ENCODE peak calls at places on chromosomes 5 and 9, in seven cellular contexts. I is heart right ventricle; P is H1; M is prostate gland; C is endodermal cell; Z is CD8-positive, alpha-beta memory T cell; Y is body of pancreas. X is an unnamed sample.

GRCh38 chr5:52925001-52925400 is 64.2 kb upstream of the ITGA2 start:
- DNase-seq in I (no peak), P (no peak), M (no peak), C (no peak), Z (no peak), Y (no peak), X (no peak)

GRCh38 chr9:22158983-22159382 is 149.9 kb upstream of the CDKN2B start:
- DNase-seq in I (no peak), P (no peak), M (no peak), C (no peak), Z (no peak), Y (no peak), X (peak; percentile 28)

GRCh38 chr5:75021229-75021628 is 31.1 kb downstream of the GCNT4 start:
- DNase-seq in I (no peak), P (no peak), M (no peak), C (no peak), Z (no peak), Y (peak; percentile 58), X (no peak)

GRCh38 chr5:139926797-139927503 is 116.1 kb downstream of the NRG2 start:
- DNase-seq in I (no peak), P (peak; percentile 28), M (no peak), C (no peak), Z (no peak), Y (no peak), X (no peak)

GRCh38 chr5:9358961-9359686 is 186.8 kb downstream of the SEMA5A start:
- DNase-seq in I (no peak), P (no peak), M (no peak), C (no peak), Z (no peak), Y (no peak), X (no peak)

GRCh38 chr5:138960145-138960692 is 85.1 kb upstream of the LRRTM2 start:
- DNase-seq in I (no peak), P (no peak), M (no peak), C (no peak), Z (no peak), Y (peak; percentile 3), X (no peak)

GRCh38 chr9:129487658-129488483 is 133.0 kb downstream of the C9orf50 start:
- DNase-seq in I (peak; percentile 53), P (no peak), M (no peak), C (peak; percentile 79), Z (no peak), Y (peak; percentile 58), X (peak; percentile 59)

GRCh38 chr5:6592611-6593010 is 40.2 kb downstream of the NSUN2 start:
- DNase-seq in I (no peak), P (no peak), M (no peak), C (peak; percentile 12), Z (no peak), Y (no peak), X (no peak)

GRCh38 chr5:126499742-126500396 is 76.7 kb downstream of the GRAMD2B start:
- DNase-seq in I (no peak), P (peak; percentile 48), M (no peak), C (peak; percentile 56), Z (peak; percentile 49), Y (no peak), X (no peak)

GRCh38 chr9:17191095-17191494 is 56.3 kb downstream of the CNTLN start:
- DNase-seq in I (no peak), P (no peak), M (no peak), C (no peak), Z (no peak), Y (no peak), X (no peak)

GRCh38 chr5:102792705-102793104 is 37.6 kb downstream of the PAM start:
- DNase-seq in I (no peak), P (no peak), M (no peak), C (no peak), Z (no peak), Y (no peak), X (no peak)

GRCh38 chr9:110179734-110180133 is 28.2 kb downstream of the C9orf152 start:
- DNase-seq in I (no peak), P (no peak), M (no peak), C (no peak), Z (no peak), Y (no peak), X (no peak)

GRCh38 chr9:6714176-6714575 is 43.6 kb upstream of the KDM4C start:
- DNase-seq in I (no peak), P (no peak), M (no peak), C (no peak), Z (no peak), Y (no peak), X (no peak)

GRCh38 chr5:164013077-164013670 is 507.8 kb downstream of the MAT2B start:
- DNase-seq in I (no peak), P (peak; percentile 77), M (peak; percentile 64), C (peak; percentile 85), Z (no peak), Y (peak; percentile 66), X (no peak)

GRCh38 chr5:144325532-144325931 is 154.9 kb downstream of the KCTD16 start:
- DNase-seq in I (no peak), P (no peak), M (no peak), C (no peak), Z (no peak), Y (no peak), X (no peak)

GRCh38 chr9:83537331-83538171 is 650 bp downstream of the FRMD3 start:
- DNase-seq in I (peak; percentile 26), P (peak; percentile 69), M (no peak), C (peak; percentile 64), Z (no peak), Y (no peak), X (peak; percentile 26)

GRCh38 chr9:128304971-128305288 is 17.3 kb downstream of the TRUB2 start:
- DNase-seq in I (no peak), P (no peak), M (no peak), C (no peak), Z (no peak), Y (no peak), X (no peak)

GRCh38 chr9:128298535-128299482 is 22.7 kb downstream of the SWI5 start:
- DNase-seq in I (no peak), P (no peak), M (peak; percentile 40), C (no peak), Z (no peak), Y (no peak), X (no peak)

GRCh38 chr9:128309551-128309950 is 12.7 kb downstream of the TRUB2 start:
- DNase-seq in I (no peak), P (no peak), M (no peak), C (no peak), Z (no peak), Y (no peak), X (no peak)

DNA sequence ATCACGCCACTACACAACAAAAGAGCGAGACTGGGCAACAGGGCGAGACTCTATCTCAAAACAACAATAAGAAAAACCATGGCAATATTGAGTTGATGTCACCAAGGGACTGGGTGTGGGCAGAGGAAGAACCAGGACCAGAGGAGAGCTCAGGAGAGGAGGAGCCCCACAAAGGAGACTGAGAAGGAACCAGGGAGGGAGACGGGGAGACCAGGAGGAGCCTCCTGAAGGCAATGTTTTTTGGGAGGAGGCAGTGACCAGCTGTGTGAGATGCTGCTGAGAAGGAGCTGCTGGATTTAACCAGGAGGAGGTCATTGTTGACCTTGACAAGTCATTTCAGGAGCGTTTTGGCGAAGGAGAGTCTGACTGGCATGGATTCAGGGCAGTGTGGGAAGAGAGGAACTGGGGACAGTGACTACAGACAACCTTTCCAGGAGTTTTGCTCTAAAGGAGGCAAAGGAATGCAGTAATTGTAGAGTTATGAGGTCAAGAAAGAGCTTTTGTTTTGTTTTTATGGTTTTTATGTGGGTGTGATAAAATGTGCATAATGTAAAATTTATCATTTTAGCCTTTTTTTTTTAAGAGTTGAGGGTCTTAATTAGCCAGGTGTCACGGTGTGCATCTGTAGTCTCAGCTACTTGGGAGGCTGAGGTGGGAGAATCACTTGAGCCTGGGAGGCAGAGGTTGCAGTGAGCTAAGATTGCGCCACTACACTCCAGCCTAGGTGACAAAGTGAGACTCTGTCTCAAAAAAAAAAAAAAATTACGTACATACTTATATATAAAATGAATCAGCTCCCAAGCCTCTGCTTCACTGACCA is 17.9 kb downstream of the TRUB2 start:
- DNase-seq in I (no peak), P (no peak), M (no peak), C (no peak), Z (no peak), Y (no peak), X (no peak)
- H3K27ac ChIP-seq in I (no peak overlapping the region), P (no peak overlapping the region), M (no peak overlapping the region), C (no peak overlapping the region), Z (no peak overlapping the region), Y (no peak overlapping the region), X (no peak overlapping the region)

GRCh38 chr5:93193756-93194155 is 387.3 kb downstream of the NR2F1-AS1 start:
- DNase-seq in I (no peak), P (no peak), M (no peak), C (no peak), Z (no peak), Y (no peak), X (no peak)

GRCh38 chr5:93191016-93191415 is 390.0 kb downstream of the NR2F1-AS1 start:
- DNase-seq in I (no peak), P (no peak), M (no peak), C (no peak), Z (no peak), Y (no peak), X (no peak)

GRCh38 chr5:93191426-93191825 is 389.6 kb downstream of the NR2F1-AS1 start:
- DNase-seq in I (no peak), P (no peak), M (no peak), C (no peak), Z (no peak), Y (no peak), X (no peak)

GRCh38 chr5:93192107-93192506 is 388.9 kb downstream of the NR2F1-AS1 start:
- DNase-seq in I (no peak), P (no peak), M (no peak), C (no peak), Z (no peak), Y (no peak), X (no peak)

DNA sequence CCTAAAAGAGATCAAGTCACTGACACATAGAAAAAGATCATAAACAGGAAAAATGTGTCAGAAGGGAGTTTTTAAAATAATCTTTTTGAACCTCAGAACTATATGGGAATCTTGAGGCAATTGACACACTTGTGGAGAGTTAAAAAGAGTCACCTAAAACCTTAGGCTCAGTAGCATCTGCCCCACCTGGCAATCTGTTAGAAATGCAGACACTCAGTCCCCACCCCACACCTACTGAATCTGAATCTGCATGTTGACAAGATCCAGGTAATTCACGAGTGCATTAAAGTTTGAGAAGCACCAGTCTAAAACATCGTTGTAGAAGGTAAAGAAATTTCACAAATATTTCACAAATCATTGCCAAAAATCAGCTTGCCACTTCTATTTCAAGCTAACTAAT is 388.3 kb downstream of the NR2F1-AS1 start:
- DNase-seq in I (no peak), P (no peak), M (no peak), C (no peak), Z (no peak), Y (no peak), X (no peak)
- H3K9me3 ChIP-seq in I (no peaks in the 10 kb centered on the region), P (no peaks in the 10 kb centered on the region), M (no peaks in the 10 kb centered on the region), C (no peaks in the 10 kb centered on the region), Z (no peaks in the 10 kb centered on the region), Y (no peaks in the 10 kb centered on the region), X (no peaks in the 10 kb centered on the region)

DNA sequence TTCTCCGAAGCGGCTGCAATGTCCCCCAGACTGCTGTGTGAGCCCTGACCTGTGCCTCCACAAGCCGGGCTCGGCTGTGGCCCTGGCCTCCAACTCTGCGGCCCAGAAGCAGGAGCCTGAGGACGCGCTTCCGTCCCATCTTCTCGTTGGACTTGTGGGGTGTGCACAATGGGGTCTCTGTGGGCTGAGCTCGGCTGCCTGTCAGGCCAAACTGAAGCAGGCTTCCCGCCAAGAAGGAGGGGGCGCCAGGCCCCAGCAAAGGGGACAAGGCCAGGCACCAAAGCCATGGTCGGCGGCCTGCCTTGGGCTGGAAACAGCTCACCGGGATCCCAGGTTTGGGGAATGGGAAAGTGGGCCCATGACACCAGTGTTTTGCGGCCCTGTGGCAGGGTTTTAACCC is 4.1 kb downstream of the NOTCH1 start:
- DNase-seq in I (no peak), P (no peak), M (no peak), C (no peak), Z (no peak), Y (no peak), X (no peak)
- H3K4me3 ChIP-seq in I (peak overlapping the region; percentile 96), P (no peak overlapping the region), M (no peak overlapping the region), C (no peak overlapping the region), Z (no peak overlapping the region), Y (no peak overlapping the region), X (peak overlapping the region; percentile 98)

GRCh38 chr9:113483676-113484257 is 20.2 kb downstream of the RGS3 start:
- DNase-seq in I (no peak), P (no peak), M (no peak), C (peak; percentile 34), Z (no peak), Y (no peak), X (no peak)
- H3K27ac ChIP-seq in I (peak overlapping the region; percentile 78), P (no peak overlapping the region), M (peak overlapping the region; percentile 28), C (no peak overlapping the region), Z (no peak overlapping the region), Y (no peak overlapping the region), X (peak overlapping the region; percentile 78)

X was measured in left ventricle myocardium inferior.